ENCODE peak calls at places on chromosomes 12 and 14, in eight cellular contexts. A is lower leg skin, H is HL-60, K is astrocyte of the spinal cord, R is right lobe of liver, W is GM10248, E is sigmoid colon, N is ascending aorta. G is an unnamed sample.

GRCh38 chr14:93430319-93430801 is 379 bp upstream of the UNC79 start:
- DNase-seq in N (no peak), R (no peak), W (no peak), H (no peak), E (no peak), K (no peak), A (no peak), G (no peak)

GRCh38 chr14:68760771-68761170 is 32.1 kb downstream of the ZFP36L1 start:
- DNase-seq in H (no peak), N (no peak), K (no peak), R (no peak), W (no peak), A (no peak), E (no peak), G (no peak)

GRCh38 chr12:51874013-51874412 is 13.9 kb upstream of the ANKRD33 start:
- DNase-seq in H (no peak), N (no peak), K (no peak), E (no peak), R (no peak), W (no peak), A (no peak), G (no peak)

GRCh38 chr14:48936352-48936751 is 649.8 kb downstream of the RPS29 start:
- DNase-seq in H (no peak), A (no peak), N (no peak), K (peak; percentile 85), W (no peak), E (peak; percentile 64), R (no peak), G (no peak)

GRCh38 chr12:31492599-31493196 is 98.2 kb downstream of the DENND5B start:
- DNase-seq in H (no peak), E (no peak), N (no peak), K (no peak), R (no peak), A (no peak), W (no peak), G (no peak)

GRCh38 chr14:31955941-31956579 is 121.0 kb upstream of the ARHGAP5 start:
- DNase-seq in K (no peak), W (no peak), R (no peak), A (no peak), N (no peak), E (no peak), H (no peak), G (no peak)

GRCh38 chr12:1588574-1588944 is 5.8 kb downstream of the FBXL14 start:
- DNase-seq in N (no peak), R (no peak), E (no peak), H (no peak), A (no peak), K (no peak), W (no peak), G (no peak)

GRCh38 chr12:127245437-127245836 is 1021.5 kb upstream of the TMEM132C start:
- DNase-seq in W (no peak), E (no peak), N (no peak), K (peak; percentile 54), H (no peak), R (no peak), A (no peak), G (no peak)

GRCh38 chr12:106583578-106584103 is 837 bp downstream of the RFX4 start:
- DNase-seq in H (no peak), N (no peak), E (no peak), A (no peak), K (no peak), W (no peak), R (no peak), G (no peak)

GRCh38 chr12:114213055-114213561 is 192.8 kb downstream of the TBX5 start:
- DNase-seq in R (no peak), N (no peak), E (no peak), H (no peak), W (no peak), K (no peak), A (no peak), G (no peak)

GRCh38 chr12:11621797-11622423 is 27.6 kb upstream of the ETV6 start:
- DNase-seq in W (no peak), K (no peak), A (no peak), N (no peak), R (no peak), H (peak; percentile 33), E (no peak), G (no peak)
- TF ChIP-seq CTCF in W (no peak), K (peak; percentile 25), A (no peak), N (no peak), R (no peak), H (no peak), E (no peak), G (no peak)

GRCh38 chr14:94670692-94671285 is 58.6 kb downstream of the SERPINA3 start:
- DNase-seq in E (peak; percentile 39), W (no peak), N (peak; percentile 47), A (peak; percentile 53), H (no peak), K (no peak), R (no peak), G (peak; percentile 42)

GRCh38 chr14:94673071-94673470 is 60.9 kb downstream of the SERPINA3 start:
- DNase-seq in H (no peak), E (peak; percentile 40), N (peak; percentile 3), R (no peak), A (peak; percentile 25), W (no peak), K (no peak), G (peak; percentile 66)

GRCh38 chr14:94675036-94675435 is 62.8 kb downstream of the SERPINA3 start:
- DNase-seq in K (no peak), N (peak; percentile 4), R (no peak), H (no peak), W (no peak), E (peak; percentile 26), A (no peak), G (no peak)

GRCh38 chr14:94673781-94674231 is 61.6 kb downstream of the SERPINA3 start:
- DNase-seq in K (peak; percentile 55), H (no peak), N (peak; percentile 54), R (no peak), E (peak; percentile 53), A (peak; percentile 75), W (no peak), G (peak; percentile 82)

DNA sequence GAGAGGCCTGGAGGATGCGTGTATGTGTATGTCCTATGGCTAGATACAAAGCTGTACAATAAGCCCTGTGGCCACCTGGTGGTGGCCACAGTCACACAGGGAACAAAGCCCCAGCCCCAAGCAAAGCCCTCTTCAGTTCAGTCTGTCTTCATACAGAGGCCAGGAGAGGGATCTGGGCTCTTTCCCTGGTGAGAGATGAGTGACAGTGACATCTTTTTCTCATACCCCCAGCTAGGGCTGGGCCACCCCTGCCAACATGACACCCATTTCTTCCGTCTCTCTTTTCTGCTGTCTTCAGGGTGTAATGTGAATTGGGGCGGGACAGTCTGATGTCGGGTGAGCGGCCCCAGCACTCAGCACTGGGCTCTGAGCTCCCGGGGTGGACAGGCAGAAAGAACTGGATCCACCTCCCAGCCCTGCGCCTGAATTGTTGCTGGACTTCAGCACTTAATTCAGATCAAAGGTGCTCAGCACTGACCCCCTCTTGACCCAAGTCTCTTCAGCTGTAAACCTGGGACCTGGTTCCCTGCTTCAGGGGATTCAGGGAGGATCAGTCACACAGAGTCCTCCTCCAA is 59.8 kb downstream of the SERPINA3 start:
- DNase-seq in N (peak; percentile 30), A (peak; percentile 54), W (no peak), H (no peak), E (peak; percentile 61), R (no peak), K (peak; percentile 36), G (peak; percentile 60)
- TF ChIP-seq CTCF in N (no peak), A (no peak), W (peak; percentile 12), H (no peak), E (no peak), R (no peak), K (peak; percentile 61), G (peak; percentile 33)

GRCh38 chr14:73742520-73743238 is 28.5 kb upstream of the PNMA1 start:
- DNase-seq in H (no peak), A (no peak), K (no peak), R (no peak), N (no peak), W (no peak), E (no peak), G (no peak)

GRCh38 chr14:73743431-73743931 is 29.3 kb upstream of the PNMA1 start:
- DNase-seq in N (peak; percentile 71), H (peak; percentile 91), K (no peak), A (peak; percentile 90), R (no peak), W (peak; percentile 68), E (peak; percentile 85), G (no peak)

GRCh38 chr14:73741386-73741875 is 27.2 kb upstream of the PNMA1 start:
- DNase-seq in W (peak; percentile 75), A (peak; percentile 95), N (peak; percentile 88), K (peak; percentile 78), R (peak; percentile 78), E (peak; percentile 90), H (peak; percentile 81), G (no peak)

GRCh38 chr14:73740921-73741326 is 26.7 kb upstream of the PNMA1 start:
- DNase-seq in W (no peak), R (peak; percentile 85), K (peak; percentile 35), A (peak; percentile 97), E (peak; percentile 91), N (no peak), H (no peak), G (no peak)

DNA sequence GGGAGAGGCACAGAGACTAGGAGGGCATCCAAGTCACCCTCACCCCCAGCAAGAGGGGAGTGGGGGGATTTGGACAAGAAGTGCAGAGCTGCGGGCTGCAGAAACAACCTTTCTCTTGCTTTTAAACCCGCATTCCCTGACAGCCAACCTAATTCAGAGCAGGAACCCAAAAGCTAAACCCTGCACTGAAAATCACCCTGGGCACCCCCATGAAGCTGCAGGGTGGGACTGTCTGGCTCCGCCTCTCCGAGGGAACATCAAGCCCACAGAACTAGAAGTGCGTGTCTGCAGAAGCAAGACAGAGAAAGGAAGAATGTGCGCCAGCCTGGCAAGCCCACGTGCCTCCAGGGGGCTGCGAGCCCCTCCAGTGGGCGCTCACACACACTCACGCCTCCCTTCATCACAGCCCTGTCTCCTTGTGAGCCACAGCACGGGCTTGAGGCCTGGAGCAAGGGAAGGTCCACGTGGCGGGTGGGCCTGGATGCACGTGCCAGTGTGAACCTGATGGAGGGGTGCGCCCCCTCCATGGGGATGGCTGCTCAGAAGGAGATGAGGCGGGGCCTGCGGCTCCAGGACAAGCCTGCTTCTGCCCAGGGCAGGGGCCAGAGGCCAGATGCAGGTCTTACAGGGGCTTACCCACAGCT is 27.8 kb upstream of the PNMA1 start:
- DNase-seq in W (no peak), N (no peak), E (peak; percentile 70), K (peak; percentile 20), A (peak; percentile 89), H (peak; percentile 49), R (no peak), G (no peak)
- TF ChIP-seq CTCF in W (no peak), N (no peak), E (no peak), K (no peak), A (no peak), H (no peak), R (no peak), G (no peak)

DNA sequence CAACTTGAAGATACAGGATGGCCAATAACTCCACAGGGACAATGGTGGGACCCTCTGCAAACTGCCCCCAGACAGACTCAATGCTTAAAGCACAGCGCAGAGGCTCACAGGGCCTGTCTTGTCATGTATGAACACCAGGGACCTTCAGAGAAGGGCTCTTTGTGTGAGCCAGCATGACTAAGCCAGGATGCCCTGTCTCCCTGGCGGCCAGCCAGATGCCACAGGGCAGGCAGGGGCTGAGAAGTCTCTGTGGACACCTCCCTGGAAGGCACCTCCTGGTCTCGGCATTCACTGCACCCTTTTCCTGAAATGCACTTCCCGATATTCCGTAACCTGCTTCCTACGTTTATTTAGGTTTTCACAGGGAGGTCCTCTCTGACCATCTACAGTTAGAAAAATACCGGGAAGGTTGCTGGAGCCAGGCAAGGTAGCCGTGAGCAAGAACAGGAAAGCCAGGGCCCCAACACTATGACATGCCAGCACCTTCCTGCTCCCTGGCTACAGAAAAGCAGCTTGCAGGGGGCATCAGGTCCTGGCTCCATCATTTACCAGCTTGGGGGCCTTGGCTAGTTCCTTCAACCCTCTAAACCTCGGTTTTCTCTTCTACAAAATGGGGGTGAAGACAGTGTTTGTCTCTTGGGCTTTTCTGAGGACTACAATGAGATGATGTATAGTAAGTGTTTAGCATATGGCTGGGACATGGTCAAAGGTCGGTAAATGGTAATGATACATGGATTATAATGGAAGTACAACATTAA is 65.0 kb downstream of the PITPNM2 start:
- DNase-seq in K (peak; percentile 36), W (no peak), H (no peak), R (peak; percentile 82), A (no peak), E (no peak), N (peak; percentile 81), G (peak; percentile 87)
- TF ChIP-seq CTCF in K (no peak), W (no peak), H (no peak), R (no peak), A (no peak), E (no peak), N (no peak), G (no peak)

G was measured in osteocyte.